ENCODE peak calls at places on chromosomes 3 and 15, in five cellular contexts. X is upper lobe of left lung, G is ovary, M is esophagus squamous epithelium, E is transverse colon. V is an unnamed sample.

GRCh38 chr3:128573707-128574162 is 76.9 kb downstream of the RPN1 start:
- DNase-seq in X (no peak), G (no peak), M (no peak), E (no peak), V (no peak)

GRCh38 chr3:166071-166470 is 30.5 kb upstream of the CHL1 start:
- DNase-seq in X (no peak), G (no peak), M (no peak), E (no peak), V (no peak)

GRCh38 chr3:173761161-173761560 is 363.6 kb downstream of the NLGN1 start:
- DNase-seq in X (no peak), G (no peak), M (no peak), E (no peak), V (no peak)

GRCh38 chr3:29686889-29687592 is 406.2 kb downstream of the RBMS3 start:
- DNase-seq in X (no peak), G (no peak), M (no peak), E (no peak), V (no peak)

GRCh38 chr3:52084954-52085730 is 28.8 kb upstream of the DUSP7 start:
- DNase-seq in X (peak), G (no peak), M (no peak), E (no peak), V (no peak)

GRCh38 chr3:126414406-126414805 is 19.7 kb downstream of the CFAP100 start:
- DNase-seq in X (peak), G (no peak), M (no peak), E (no peak), V (peak)

GRCh38 chr3:169822091-169822490 is 9.4 kb upstream of the LRRC34 start:
- DNase-seq in X (peak), G (no peak), M (no peak), E (no peak), V (no peak)

GRCh38 chr3:59163953-59164352 is 114.1 kb upstream of the CFAP20DC start:
- DNase-seq in X (no peak), G (no peak), M (no peak), E (no peak), V (no peak)

GRCh38 chr3:113264741-113265140 is 53.4 kb downstream of the BOC start:
- DNase-seq in X (no peak), G (no peak), M (no peak), E (no peak), V (no peak)

GRCh38 chr3:31106204-31106603 is 211.7 kb upstream of the GADL1 start:
- DNase-seq in X (no peak), G (no peak), M (no peak), E (peak), V (no peak)

GRCh38 chr15:62649793-62650420 is 392.6 kb upstream of the TPM1 start:
- DNase-seq in X (no peak), G (no peak), M (no peak), E (no peak), V (no peak)

GRCh38 chr3:125651246-125651645 is 55.9 kb upstream of the OSBPL11 start:
- DNase-seq in X (no peak), G (no peak), M (no peak), E (no peak), V (no peak)

GRCh38 chr3:43024183-43024865 is 45.2 kb downstream of the GASK1A start:
- DNase-seq in X (no peak), G (no peak), M (no peak), E (no peak), V (no peak)

GRCh38 chr15:59148160-59148810 is 43.3 kb downstream of the CCNB2 start:
- DNase-seq in X (no peak), G (no peak), M (no peak), E (no peak), V (no peak)

GRCh38 chr15:25181290-25182097 is 226.7 kb downstream of the SNRPN start:
- DNase-seq in X (peak), G (peak), M (no peak), E (peak), V (peak)

GRCh38 chr3:166837535-166837934 is 542.6 kb downstream of the ZBBX start:
- DNase-seq in X (no peak), G (no peak), M (no peak), E (no peak), V (no peak)

GRCh38 chr15:51401872-51402517 is 60.5 kb downstream of the GLDN start:
- DNase-seq in X (no peak), G (no peak), M (no peak), E (peak), V (no peak)

GRCh38 chr15:89653578-89653977 is 1.7 kb downstream of the KIF7 start:
- DNase-seq in X (no peak), G (peak), M (no peak), E (no peak), V (no peak)

GRCh38 chr15:60635507-60636352 is 156.8 kb upstream of the ICE2 start:
- DNase-seq in X (no peak), G (no peak), M (no peak), E (no peak), V (no peak)

DNA sequence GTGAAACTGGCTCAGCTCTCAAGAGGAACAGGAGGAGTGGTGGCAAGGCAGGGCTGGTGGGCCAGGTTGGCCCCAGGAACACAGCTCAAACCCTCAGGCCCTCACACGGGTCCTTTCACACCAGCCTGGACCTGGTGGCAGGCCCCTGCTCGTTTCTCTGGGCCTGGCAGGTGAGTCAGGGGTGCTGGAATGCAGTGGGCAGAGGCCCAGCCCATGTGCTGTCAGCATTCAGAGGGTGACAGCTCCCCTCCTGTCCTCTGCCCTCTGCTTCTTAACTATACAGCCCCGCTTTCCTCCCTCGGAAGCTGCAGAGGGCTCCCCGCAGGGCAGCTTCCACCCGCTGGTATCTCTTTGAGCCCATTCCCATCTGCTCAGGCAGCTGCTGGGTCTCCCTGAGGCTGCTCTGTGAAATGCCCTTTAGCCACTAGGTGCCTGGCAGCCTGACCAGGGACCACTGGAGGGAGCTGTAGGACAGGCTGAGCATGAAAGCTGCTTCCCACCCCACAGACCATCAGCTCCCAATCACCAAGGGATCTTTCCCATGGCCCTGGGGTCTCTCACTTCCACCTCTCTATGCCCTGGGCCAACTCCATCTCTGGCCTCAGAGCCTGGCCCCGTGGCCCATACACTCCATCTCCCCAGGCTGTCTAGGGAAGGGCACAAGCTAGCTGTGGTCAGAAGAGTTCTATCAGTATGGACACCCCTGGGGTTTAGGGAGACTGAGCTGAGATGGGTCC is 24.8 kb downstream of the SHF start:
- DNase-seq in X (no peak), G (peak), M (no peak), E (peak), V (no peak)
- TF ChIP-seq POLR2A in X (peak), G (no peak), M (no peak), E (no peak), V (no peak)

GRCh38 chr15:65908876-65909275 is 39.6 kb downstream of the RAB11A start:
- DNase-seq in X (peak), G (no peak), M (no peak), E (no peak), V (no peak)
- TF ChIP-seq CTCF in X (no peak), G (no peak), M (no peak), E (no peak), V (no peak)

GRCh38 chr3:195140410-195140809 is 130.5 kb downstream of the XXYLT1 start:
- DNase-seq in X (no peak), G (no peak), M (no peak), E (no peak), V (no peak)
- H3K27ac ChIP-seq in X (no peak), G (no peak), M (peak), E (no peak), V (peak)

DNA sequence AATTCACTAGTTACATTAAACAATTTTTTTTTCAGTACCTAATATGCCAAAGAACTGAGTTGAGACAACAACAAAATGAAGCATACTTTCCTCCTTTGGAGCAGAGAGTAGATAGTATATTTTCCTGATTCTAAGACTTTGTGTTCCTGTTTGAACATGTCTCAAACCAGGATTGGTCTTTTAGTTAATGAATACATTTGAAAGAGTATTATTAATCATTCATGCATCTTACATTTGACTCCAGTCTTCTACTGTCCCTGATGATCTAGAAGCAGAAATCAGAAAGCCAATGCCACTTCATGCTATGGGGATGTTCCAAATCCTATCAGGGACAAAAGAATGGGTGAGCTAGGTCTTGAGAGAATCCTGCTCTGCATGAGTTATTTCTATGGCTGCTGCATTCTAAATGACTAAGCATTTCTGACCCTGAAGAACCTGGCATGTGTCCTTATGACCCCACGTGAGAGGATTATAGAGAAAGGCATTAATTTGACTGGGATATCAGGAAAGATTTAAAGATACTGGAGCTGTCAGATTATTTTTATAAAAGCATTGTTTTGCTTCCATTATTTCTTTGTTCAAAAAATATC is 32.9 kb upstream of the MBNL1 start:
- DNase-seq in X (no peak), G (no peak), M (no peak), E (no peak), V (no peak)
- TF ChIP-seq POLR2A in X (no peak), G (no peak), M (no peak), E (no peak), V (no peak)

GRCh38 chr3:119352863-119353527 is 58.8 kb downstream of the ARHGAP31 start:
- DNase-seq in X (no peak), G (no peak), M (no peak), E (no peak), V (no peak)
- TF ChIP-seq CTCF in X (peak), G (no peak), M (no peak), E (peak), V (no peak)

GRCh38 chr15:41562784-41563198 is 3.8 kb downstream of the TYRO3 start:
- DNase-seq in X (no peak), G (peak), M (no peak), E (no peak), V (no peak)
- H3K27ac ChIP-seq in X (no peak), G (peak), M (no peak), E (no peak), V (no peak)

GRCh38 chr3:44557074-44557473 is 2.1 kb downstream of the ZKSCAN7 start:
- DNase-seq in X (no peak), G (no peak), M (no peak), E (no peak), V (no peak)

GRCh38 chr3:44555753-44556152 is 760 bp downstream of the ZKSCAN7 start:
- DNase-seq in X (no peak), G (no peak), M (no peak), E (no peak), V (no peak)

DNA sequence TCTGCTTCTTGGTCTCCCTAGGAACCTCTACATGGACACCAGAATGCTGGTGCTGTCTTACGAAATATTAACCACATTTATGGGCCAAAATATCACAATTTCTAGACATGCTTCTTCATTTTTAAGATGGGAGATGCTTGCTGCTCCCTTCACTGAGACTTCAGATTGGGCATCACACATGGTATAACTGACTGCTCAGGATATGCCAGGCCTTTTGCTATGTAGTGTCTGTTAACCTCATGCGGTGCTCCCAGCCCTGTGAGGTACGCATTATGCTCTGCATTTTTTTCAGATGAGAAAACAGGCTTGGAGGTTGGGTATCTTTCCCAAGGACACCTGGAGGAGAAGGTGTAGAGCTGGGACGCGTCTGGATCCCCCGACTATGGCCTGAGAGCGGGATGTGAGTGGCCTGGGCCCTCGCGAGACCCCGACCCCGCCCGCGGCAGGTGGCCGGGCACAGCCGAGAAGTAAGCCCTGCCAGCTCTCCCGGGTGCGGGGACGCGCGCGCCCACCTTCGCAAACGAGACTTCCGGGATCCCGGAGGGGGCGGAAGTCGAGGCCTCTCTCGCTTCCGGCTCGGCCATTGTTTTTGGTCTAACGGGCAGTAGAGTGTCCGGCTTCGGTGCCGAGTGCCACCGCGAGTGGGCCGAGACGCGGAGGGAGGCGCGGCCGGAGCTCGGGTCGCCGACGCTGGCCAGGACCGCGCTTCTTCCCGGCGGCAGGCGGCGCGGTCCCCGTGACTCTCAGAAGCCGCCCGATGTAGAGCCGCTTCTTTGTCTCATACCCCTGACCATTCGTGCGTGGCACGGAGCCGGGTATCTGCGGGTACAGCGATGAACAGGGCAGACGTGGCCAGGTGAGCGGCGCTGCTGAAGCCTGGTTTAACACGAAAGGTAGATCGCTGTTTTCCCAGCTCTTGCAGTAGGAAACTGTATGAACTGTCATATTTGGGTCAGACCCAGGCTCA is at the start of gene ZKSCAN7:
- DNase-seq in X (peak), G (peak), M (no peak), E (peak), V (peak)
- TF ChIP-seq POLR2A in X (no peak), G (no peak), M (no peak), E (no peak), V (no peak)

GRCh38 chr3:134237454-134238145 is 13.1 kb downstream of the RYK start:
- DNase-seq in X (no peak), G (no peak), M (no peak), E (no peak), V (no peak)
- TF ChIP-seq CTCF in X (no peak), G (no peak), M (no peak), E (no peak), V (no peak)

GRCh38 chr3:10093678-10094077 is 14.4 kb downstream of the FANCD2OS start:
- DNase-seq in X (no peak), G (no peak), M (no peak), E (no peak), V (no peak)
- H3K27ac ChIP-seq in X (no peak), G (no peak), M (no peak), E (no peak), V (no peak)

GRCh38 chr3:98557324-98558010 is 25.7 kb downstream of the GPR15 start:
- DNase-seq in X (no peak), G (no peak), M (no peak), E (no peak), V (no peak)

GRCh38 chr3:98561727-98562521 is 30.1 kb downstream of the GPR15 start:
- DNase-seq in X (no peak), G (no peak), M (no peak), E (no peak), V (no peak)

GRCh38 chr3:98558100-98558499 is 26.3 kb downstream of the GPR15 start:
- DNase-seq in X (no peak), G (no peak), M (no peak), E (no peak), V (no peak)

GRCh38 chr3:98563661-98564281 is 29.6 kb downstream of the CPOX start:
- DNase-seq in X (no peak), G (no peak), M (no peak), E (no peak), V (no peak)

DNA sequence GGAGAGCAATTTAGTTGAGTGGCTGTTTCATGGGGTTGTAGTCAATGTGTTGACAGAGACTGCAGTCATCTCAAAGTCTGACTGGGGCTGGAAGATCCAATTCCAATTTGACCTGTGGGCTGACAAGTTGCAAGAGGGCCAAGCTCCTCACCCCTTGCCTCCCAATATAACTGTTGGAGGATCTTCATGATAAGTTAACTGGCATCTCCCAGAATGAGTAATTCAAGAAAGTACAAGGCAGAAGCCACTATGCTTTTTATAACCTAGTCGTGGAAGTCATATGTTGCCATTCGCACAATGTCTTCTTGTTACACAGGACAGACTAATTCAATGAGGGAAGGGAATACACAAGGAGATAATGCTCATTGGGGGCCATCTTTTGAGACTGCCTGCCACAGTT is 29.1 kb downstream of the GPR15 start:
- DNase-seq in X (no peak), G (no peak), M (no peak), E (no peak), V (no peak)
- TF ChIP-seq POLR2A in X (no peak), G (no peak), M (no peak), E (no peak), V (no peak)

V was measured in suprapubic skin.